ENCODE peak calls at places on chromosomes 5 and 9, in ten cellular contexts. One of them, this sample, is unnamed.

GRCh38 chr5:110413856-110414255 is 312.6 kb downstream of the TMEM232 start:
- DNase-seq in cardiac fibroblast: peak
- DNase-seq in mesothelial cell of epicardium: no peak
- DNase-seq in IMR-90: no peak
- DNase-seq in activated B cell treated with CpG ODN at 0.5 μM for 24 hours: no peak
- DNase-seq in ovary: no peak
- DNase-seq in fibroblast of mammary gland: peak
- DNase-seq in upper lobe of left lung: no peak
- DNase-seq in endothelial cell: no peak
- DNase-seq in type B pancreatic cell: no peak
- DNase-seq in this sample: no peak

GRCh38 chr9:4038182-4038723 is 261.6 kb downstream of the GLIS3 start:
- DNase-seq in mesothelial cell of epicardium: no peak
- DNase-seq in cardiac fibroblast: peak
- DNase-seq in IMR-90: peak
- DNase-seq in activated B cell treated with CpG ODN at 0.5 μM for 24 hours: no peak
- DNase-seq in type B pancreatic cell: no peak
- DNase-seq in fibroblast of mammary gland: peak
- DNase-seq in endothelial cell: no peak
- DNase-seq in upper lobe of left lung: no peak
- DNase-seq in ovary: no peak
- DNase-seq in this sample: no peak

GRCh38 chr9:111064160-111064733 is 26.0 kb upstream of the LPAR1 start:
- DNase-seq in endothelial cell: no peak
- DNase-seq in upper lobe of left lung: no peak
- DNase-seq in ovary: no peak
- DNase-seq in activated B cell treated with CpG ODN at 0.5 μM for 24 hours: no peak
- DNase-seq in mesothelial cell of epicardium: no peak
- DNase-seq in cardiac fibroblast: no peak
- DNase-seq in IMR-90: no peak
- DNase-seq in fibroblast of mammary gland: no peak
- DNase-seq in type B pancreatic cell: no peak
- DNase-seq in this sample: no peak

GRCh38 chr9:77810047-77810446 is 161.9 kb upstream of the GNA14 start:
- DNase-seq in ovary: no peak
- DNase-seq in activated B cell treated with CpG ODN at 0.5 μM for 24 hours: no peak
- DNase-seq in mesothelial cell of epicardium: no peak
- DNase-seq in upper lobe of left lung: no peak
- DNase-seq in endothelial cell: no peak
- DNase-seq in type B pancreatic cell: no peak
- DNase-seq in cardiac fibroblast: no peak
- DNase-seq in IMR-90: no peak
- DNase-seq in fibroblast of mammary gland: no peak
- DNase-seq in this sample: no peak

GRCh38 chr5:175743676-175744210 is 85.9 kb downstream of the HRH2 start:
- DNase-seq in cardiac fibroblast: peak
- DNase-seq in activated B cell treated with CpG ODN at 0.5 μM for 24 hours: no peak
- DNase-seq in endothelial cell: peak
- DNase-seq in ovary: no peak
- DNase-seq in fibroblast of mammary gland: no peak
- DNase-seq in upper lobe of left lung: no peak
- DNase-seq in IMR-90: peak
- DNase-seq in type B pancreatic cell: peak
- DNase-seq in mesothelial cell of epicardium: no peak
- DNase-seq in this sample: no peak

GRCh38 chr5:30991462-30991861 is 202.0 kb upstream of the CDH6 start:
- DNase-seq in ovary: no peak
- DNase-seq in type B pancreatic cell: no peak
- DNase-seq in cardiac fibroblast: no peak
- DNase-seq in endothelial cell: no peak
- DNase-seq in activated B cell treated with CpG ODN at 0.5 μM for 24 hours: no peak
- DNase-seq in IMR-90: peak
- DNase-seq in mesothelial cell of epicardium: no peak
- DNase-seq in fibroblast of mammary gland: no peak
- DNase-seq in upper lobe of left lung: no peak
- DNase-seq in this sample: no peak

GRCh38 chr9:79694676-79695400 is 123.1 kb downstream of the TLE4 start:
- DNase-seq in fibroblast of mammary gland: peak
- DNase-seq in mesothelial cell of epicardium: no peak
- DNase-seq in ovary: no peak
- DNase-seq in endothelial cell: no peak
- DNase-seq in activated B cell treated with CpG ODN at 0.5 μM for 24 hours: no peak
- DNase-seq in upper lobe of left lung: no peak
- DNase-seq in cardiac fibroblast: peak
- DNase-seq in type B pancreatic cell: no peak
- DNase-seq in IMR-90: peak
- DNase-seq in this sample: no peak

GRCh38 chr5:1772634-1773033 is 27.0 kb downstream of the MRPL36 start:
- DNase-seq in ovary: no peak
- DNase-seq in cardiac fibroblast: peak
- DNase-seq in activated B cell treated with CpG ODN at 0.5 μM for 24 hours: no peak
- DNase-seq in fibroblast of mammary gland: peak
- DNase-seq in mesothelial cell of epicardium: no peak
- DNase-seq in upper lobe of left lung: no peak
- DNase-seq in IMR-90: peak
- DNase-seq in endothelial cell: no peak
- DNase-seq in type B pancreatic cell: no peak
- DNase-seq in this sample: no peak

GRCh38 chr5:65047948-65048690 is 279.4 kb downstream of the CWC27 start:
- DNase-seq in type B pancreatic cell: no peak
- DNase-seq in IMR-90: no peak
- DNase-seq in mesothelial cell of epicardium: no peak
- DNase-seq in upper lobe of left lung: no peak
- DNase-seq in cardiac fibroblast: no peak
- DNase-seq in activated B cell treated with CpG ODN at 0.5 μM for 24 hours: no peak
- DNase-seq in endothelial cell: no peak
- DNase-seq in ovary: no peak
- DNase-seq in fibroblast of mammary gland: no peak
- DNase-seq in this sample: no peak

GRCh38 chr5:149445739-149446369 is 66.8 kb upstream of the IL17B start:
- DNase-seq in cardiac fibroblast: peak
- DNase-seq in endothelial cell: no peak
- DNase-seq in upper lobe of left lung: no peak
- DNase-seq in ovary: peak
- DNase-seq in mesothelial cell of epicardium: no peak
- DNase-seq in fibroblast of mammary gland: peak
- DNase-seq in type B pancreatic cell: no peak
- DNase-seq in IMR-90: peak
- DNase-seq in activated B cell treated with CpG ODN at 0.5 μM for 24 hours: no peak
- DNase-seq in this sample: no peak

GRCh38 chr5:92337772-92338234 is 954.7 kb upstream of the ARRDC3 start:
- DNase-seq in IMR-90: peak
- DNase-seq in mesothelial cell of epicardium: no peak
- DNase-seq in type B pancreatic cell: no peak
- DNase-seq in upper lobe of left lung: no peak
- DNase-seq in fibroblast of mammary gland: peak
- DNase-seq in cardiac fibroblast: peak
- DNase-seq in ovary: no peak
- DNase-seq in activated B cell treated with CpG ODN at 0.5 μM for 24 hours: no peak
- DNase-seq in endothelial cell: no peak
- DNase-seq in this sample: no peak

GRCh38 chr9:18798106-18798505 is 234.9 kb downstream of the SAXO1 start:
- DNase-seq in activated B cell treated with CpG ODN at 0.5 μM for 24 hours: no peak
- DNase-seq in cardiac fibroblast: peak
- DNase-seq in endothelial cell: no peak
- DNase-seq in IMR-90: peak
- DNase-seq in upper lobe of left lung: no peak
- DNase-seq in ovary: no peak
- DNase-seq in fibroblast of mammary gland: peak
- DNase-seq in mesothelial cell of epicardium: no peak
- DNase-seq in type B pancreatic cell: no peak
- DNase-seq in this sample: no peak

GRCh38 chr9:91884746-91885687 is 65.0 kb downstream of the ROR2 start:
- DNase-seq in mesothelial cell of epicardium: no peak
- DNase-seq in cardiac fibroblast: peak
- DNase-seq in IMR-90: peak
- DNase-seq in ovary: no peak
- DNase-seq in type B pancreatic cell: no peak
- DNase-seq in endothelial cell: no peak
- DNase-seq in upper lobe of left lung: no peak
- DNase-seq in activated B cell treated with CpG ODN at 0.5 μM for 24 hours: no peak
- DNase-seq in fibroblast of mammary gland: peak
- DNase-seq in this sample: no peak

GRCh38 chr5:150599281-150599680 is 41.2 kb upstream of the SYNPO start:
- DNase-seq in IMR-90: no peak
- DNase-seq in cardiac fibroblast: no peak
- DNase-seq in endothelial cell: no peak
- DNase-seq in ovary: no peak
- DNase-seq in upper lobe of left lung: no peak
- DNase-seq in fibroblast of mammary gland: no peak
- DNase-seq in activated B cell treated with CpG ODN at 0.5 μM for 24 hours: no peak
- DNase-seq in mesothelial cell of epicardium: no peak
- DNase-seq in type B pancreatic cell: no peak
- DNase-seq in this sample: no peak

GRCh38 chr9:136364942-136365774 is 1.6 kb upstream of the DNLZ start:
- DNase-seq in endothelial cell: no peak
- DNase-seq in activated B cell treated with CpG ODN at 0.5 μM for 24 hours: no peak
- DNase-seq in mesothelial cell of epicardium: no peak
- DNase-seq in upper lobe of left lung: no peak
- DNase-seq in IMR-90: no peak
- DNase-seq in ovary: no peak
- DNase-seq in cardiac fibroblast: no peak
- DNase-seq in type B pancreatic cell: no peak
- DNase-seq in fibroblast of mammary gland: no peak
- DNase-seq in this sample: no peak
- TF ChIP-seq CTCF in endothelial cell: no peak
- TF ChIP-seq CTCF in activated B cell treated with CpG ODN at 0.5 μM for 24 hours: no peak
- TF ChIP-seq CTCF in mesothelial cell of epicardium: no peak
- TF ChIP-seq CTCF in upper lobe of left lung: no peak
- TF ChIP-seq CTCF in IMR-90: no peak
- TF ChIP-seq CTCF in ovary: no peak
- TF ChIP-seq CTCF in cardiac fibroblast: no peak
- TF ChIP-seq CTCF in type B pancreatic cell: no peak
- TF ChIP-seq CTCF in fibroblast of mammary gland: no peak
- TF ChIP-seq CTCF in this sample: no peak

GRCh38 chr9:74645007-74645639 is 148.0 kb downstream of the RORB start:
- DNase-seq in type B pancreatic cell: no peak
- DNase-seq in fibroblast of mammary gland: peak
- DNase-seq in activated B cell treated with CpG ODN at 0.5 μM for 24 hours: no peak
- DNase-seq in IMR-90: no peak
- DNase-seq in ovary: no peak
- DNase-seq in endothelial cell: peak
- DNase-seq in upper lobe of left lung: no peak
- DNase-seq in mesothelial cell of epicardium: no peak
- DNase-seq in cardiac fibroblast: peak
- DNase-seq in this sample: no peak
- TF ChIP-seq CTCF in type B pancreatic cell: peak
- TF ChIP-seq CTCF in fibroblast of mammary gland: peak
- TF ChIP-seq CTCF in activated B cell treated with CpG ODN at 0.5 μM for 24 hours: no peak
- TF ChIP-seq CTCF in IMR-90: peak
- TF ChIP-seq CTCF in ovary: no peak
- TF ChIP-seq CTCF in endothelial cell: peak
- TF ChIP-seq CTCF in upper lobe of left lung: no peak
- TF ChIP-seq CTCF in mesothelial cell of epicardium: peak
- TF ChIP-seq CTCF in cardiac fibroblast: peak
- TF ChIP-seq CTCF in this sample: peak

GRCh38 chr5:58505502-58505901 is 14.3 kb downstream of the GAPT start:
- DNase-seq in ovary: no peak
- DNase-seq in IMR-90: no peak
- DNase-seq in type B pancreatic cell: no peak
- DNase-seq in endothelial cell: no peak
- DNase-seq in upper lobe of left lung: no peak
- DNase-seq in cardiac fibroblast: no peak
- DNase-seq in activated B cell treated with CpG ODN at 0.5 μM for 24 hours: no peak
- DNase-seq in mesothelial cell of epicardium: no peak
- DNase-seq in fibroblast of mammary gland: no peak
- DNase-seq in this sample: no peak
- TF ChIP-seq CTCF in ovary: no peak
- TF ChIP-seq CTCF in IMR-90: no peak
- TF ChIP-seq CTCF in type B pancreatic cell: no peak
- TF ChIP-seq CTCF in endothelial cell: no peak
- TF ChIP-seq CTCF in upper lobe of left lung: no peak
- TF ChIP-seq CTCF in cardiac fibroblast: no peak
- TF ChIP-seq CTCF in activated B cell treated with CpG ODN at 0.5 μM for 24 hours: no peak
- TF ChIP-seq CTCF in mesothelial cell of epicardium: no peak
- TF ChIP-seq CTCF in fibroblast of mammary gland: no peak
- TF ChIP-seq CTCF in this sample: no peak

GRCh38 chr9:38068866-38069628 is at the start of gene SHB:
- DNase-seq in IMR-90: peak
- DNase-seq in mesothelial cell of epicardium: peak
- DNase-seq in type B pancreatic cell: peak
- DNase-seq in upper lobe of left lung: peak
- DNase-seq in activated B cell treated with CpG ODN at 0.5 μM for 24 hours: peak
- DNase-seq in fibroblast of mammary gland: no peak
- DNase-seq in cardiac fibroblast: peak
- DNase-seq in endothelial cell: peak
- DNase-seq in ovary: peak
- DNase-seq in this sample: peak
- TF ChIP-seq CTCF in IMR-90: no peak
- TF ChIP-seq CTCF in mesothelial cell of epicardium: no peak
- TF ChIP-seq CTCF in type B pancreatic cell: no peak
- TF ChIP-seq CTCF in upper lobe of left lung: peak
- TF ChIP-seq CTCF in activated B cell treated with CpG ODN at 0.5 μM for 24 hours: no peak
- TF ChIP-seq CTCF in fibroblast of mammary gland: no peak
- TF ChIP-seq CTCF in cardiac fibroblast: no peak
- TF ChIP-seq CTCF in endothelial cell: no peak
- TF ChIP-seq CTCF in ovary: no peak
- TF ChIP-seq CTCF in this sample: peak

GRCh38 chr5:162474239-162474638 is 406.7 kb downstream of the GABRG2 start:
- DNase-seq in type B pancreatic cell: no peak
- DNase-seq in fibroblast of mammary gland: no peak
- DNase-seq in IMR-90: no peak
- DNase-seq in ovary: no peak
- DNase-seq in activated B cell treated with CpG ODN at 0.5 μM for 24 hours: no peak
- DNase-seq in upper lobe of left lung: no peak
- DNase-seq in endothelial cell: no peak
- DNase-seq in cardiac fibroblast: no peak
- DNase-seq in mesothelial cell of epicardium: no peak
- DNase-seq in this sample: no peak
- TF ChIP-seq CTCF in type B pancreatic cell: no peak
- TF ChIP-seq CTCF in fibroblast of mammary gland: no peak
- TF ChIP-seq CTCF in IMR-90: no peak
- TF ChIP-seq CTCF in ovary: no peak
- TF ChIP-seq CTCF in activated B cell treated with CpG ODN at 0.5 μM for 24 hours: no peak
- TF ChIP-seq CTCF in upper lobe of left lung: no peak
- TF ChIP-seq CTCF in endothelial cell: no peak
- TF ChIP-seq CTCF in cardiac fibroblast: no peak
- TF ChIP-seq CTCF in mesothelial cell of epicardium: no peak
- TF ChIP-seq CTCF in this sample: no peak

DNA sequence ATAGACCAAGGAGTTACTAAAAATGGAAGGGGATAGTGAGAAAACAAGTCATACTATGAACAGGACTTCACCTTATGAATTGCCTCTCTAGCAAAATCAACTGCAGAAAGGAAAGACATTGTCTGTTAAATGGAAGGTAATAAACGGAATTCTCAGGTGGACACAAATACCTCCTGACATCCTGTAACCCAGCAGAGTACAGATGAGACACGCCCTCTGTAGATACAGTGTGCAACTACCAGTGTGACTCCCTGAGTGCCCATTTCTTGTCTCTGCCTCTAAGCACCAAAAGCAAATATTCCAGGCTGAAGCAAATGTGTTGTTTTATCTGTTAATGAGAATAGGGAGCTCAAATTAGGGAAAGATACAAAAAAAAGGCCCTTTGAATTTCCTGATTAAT is 12.2 kb upstream of the PLPP1 start:
- DNase-seq in mesothelial cell of epicardium: no peak
- DNase-seq in IMR-90: no peak
- DNase-seq in cardiac fibroblast: no peak
- DNase-seq in endothelial cell: no peak
- DNase-seq in upper lobe of left lung: no peak
- DNase-seq in fibroblast of mammary gland: no peak
- DNase-seq in activated B cell treated with CpG ODN at 0.5 μM for 24 hours: no peak
- DNase-seq in type B pancreatic cell: no peak
- DNase-seq in ovary: no peak
- DNase-seq in this sample: no peak
- TF ChIP-seq CTCF in mesothelial cell of epicardium: no peak
- TF ChIP-seq CTCF in IMR-90: no peak
- TF ChIP-seq CTCF in cardiac fibroblast: no peak
- TF ChIP-seq CTCF in endothelial cell: no peak
- TF ChIP-seq CTCF in upper lobe of left lung: no peak
- TF ChIP-seq CTCF in fibroblast of mammary gland: no peak
- TF ChIP-seq CTCF in activated B cell treated with CpG ODN at 0.5 μM for 24 hours: no peak
- TF ChIP-seq CTCF in type B pancreatic cell: no peak
- TF ChIP-seq CTCF in ovary: no peak
- TF ChIP-seq CTCF in this sample: no peak

This sample was measured in natural killer cell.